ENCODE peak calls at places on chromosomes 4 and X, in five cellular contexts. U, E, Y, C and T are unnamed samples.

GRCh38 chr4:82076809-82077208 is 297.0 kb downstream of the HNRNPD start:
- DNase-seq in C (no peak), U (no peak), Y (no peak), E (no peak), T (no peak)

GRCh38 chrX:130173190-130173895 is 1.6 kb downstream of the RAB33A start:
- DNase-seq in E (no peak), U (peak), C (no peak), Y (no peak), T (no peak)

GRCh38 chr4:80201326-80202151 is 4.2 kb downstream of the PRDM8 start:
- DNase-seq in U (no peak), E (peak), Y (no peak), C (peak), T (no peak)

GRCh38 chr4:2290974-2291704 is 29.2 kb upstream of the MXD4 start:
- DNase-seq in C (peak), E (peak), Y (peak), U (no peak), T (no peak)

GRCh38 chr4:170697845-170698244 is 608.1 kb upstream of the AADAT start:
- DNase-seq in Y (no peak), U (peak), C (no peak), E (no peak), T (no peak)

GRCh38 chr4:165328101-165328425 is 594 bp downstream of the MSMO1 start:
- DNase-seq in U (no peak), Y (no peak), C (no peak), E (no peak), T (no peak)

GRCh38 chrX:17075004-17075403 is 128.5 kb downstream of the REPS2 start:
- DNase-seq in Y (no peak), C (no peak), U (no peak), E (no peak), T (no peak)

GRCh38 chr4:152564336-152564735 is 28.4 kb upstream of the FBXW7 start:
- DNase-seq in U (no peak), C (no peak), E (no peak), Y (no peak), T (no peak)

GRCh38 chr4:98648602-98649001 is 9.8 kb downstream of the TSPAN5 start:
- DNase-seq in U (no peak), E (no peak), C (no peak), Y (no peak), T (no peak)

GRCh38 chr4:123235431-123235830 is 161.2 kb upstream of the SPRY1 start:
- DNase-seq in U (no peak), Y (no peak), C (no peak), E (no peak), T (no peak)

GRCh38 chr4:3599951-3600350 is 67.7 kb upstream of the LRPAP1 start:
- DNase-seq in Y (no peak), E (peak), C (no peak), U (no peak), T (no peak)

GRCh38 chrX:106611323-106611681 is 476 bp upstream of the RADX start:
- DNase-seq in C (no peak), E (no peak), U (no peak), Y (no peak), T (no peak)

GRCh38 chrX:64350521-64350920 is 44.7 kb downstream of the MTMR8 start:
- DNase-seq in U (no peak), E (no peak), Y (no peak), C (no peak), T (no peak)

GRCh38 chrX:15973941-15974340 is 119.3 kb upstream of the AP1S2 start:
- DNase-seq in E (no peak), U (no peak), C (no peak), Y (peak), T (no peak)

GRCh38 chr4:156188596-156188995 is 234.9 kb upstream of the CTSO start:
- DNase-seq in C (no peak), U (no peak), E (no peak), Y (no peak), T (no peak)

GRCh38 chrX:13647709-13648212 is 5.2 kb upstream of the TCEANC start:
- DNase-seq in U (no peak), C (peak), Y (peak), E (no peak), T (no peak)

GRCh38 chr4:118760092-118760491 is 74.9 kb downstream of the METTL14 start:
- DNase-seq in C (no peak), E (no peak), Y (no peak), U (peak), T (no peak)

GRCh38 chr4:40630335-40631021 is 814 bp upstream of the RBM47 start:
- DNase-seq in C (peak), Y (peak), U (peak), E (peak), T (no peak)

GRCh38 chr4:153232768-153233167 is 28.5 kb downstream of the TRIM2 start:
- DNase-seq in Y (no peak), C (no peak), E (peak), U (no peak), T (no peak)

GRCh38 chrX:103157511-103158316 is 57.2 kb upstream of the BEX4 start:
- DNase-seq in C (no peak), Y (no peak), E (peak), U (peak), T (no peak)

GRCh38 chrX:153845842-153846241 is 15.5 kb upstream of the PDZD4 start:
- DNase-seq in E (no peak), Y (no peak), C (no peak), U (no peak), T (no peak)

GRCh38 chr4:114980932-114981693 is 132.3 kb downstream of the NDST4 start:
- DNase-seq in E (no peak), U (no peak), Y (no peak), C (no peak), T (no peak)

GRCh38 chrX:2145672-2146412 is 354.9 kb downstream of the DHRSX start:
- DNase-seq in U (no peak), C (no peak), E (no peak), Y (no peak), T (no peak)

DNA sequence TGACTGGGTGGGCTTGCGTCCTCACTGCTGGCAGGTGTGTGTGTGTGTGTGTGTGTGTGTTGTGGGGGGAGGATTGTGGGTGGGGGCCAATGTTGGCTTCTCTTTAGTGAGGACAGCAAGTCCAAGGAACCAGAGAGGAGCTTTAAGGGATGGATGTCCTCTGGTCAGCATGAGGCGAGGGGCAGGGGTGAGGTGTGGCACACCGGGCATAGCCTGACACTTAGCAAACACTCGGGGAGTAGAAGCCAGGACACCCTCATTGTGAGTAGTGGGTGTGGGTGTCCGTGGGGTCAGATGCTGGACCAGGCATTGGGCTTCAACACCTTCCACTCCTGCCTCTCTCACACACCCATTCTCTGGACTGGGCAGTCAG is 2.8 kb downstream of the SORCS2 start:
- DNase-seq in C (no peak), E (peak), Y (peak), U (no peak), T (peak)
- H3K4me3 ChIP-seq in C (no peak), E (no peak), Y (no peak), U (no peak), T (no peak)

GRCh38 chrX:50158616-50159015 is 42.2 kb downstream of the AKAP4 start:
- DNase-seq in U (no peak), E (no peak), Y (no peak), C (no peak), T (no peak)
- TF ChIP-seq CTCF in U (no peak), E (no peak), Y (no peak), C (no peak), T (no peak)

GRCh38 chr4:146513548-146513947 is 8.2 kb downstream of the SLC10A7 start:
- DNase-seq in Y (no peak), C (no peak), U (no peak), E (no peak), T (no peak)

GRCh38 chr4:146514651-146515379 is 6.9 kb downstream of the SLC10A7 start:
- DNase-seq in Y (no peak), C (no peak), E (no peak), U (no peak), T (no peak)

GRCh38 chr4:146508229-146508939 is 13.4 kb downstream of the SLC10A7 start:
- DNase-seq in C (no peak), U (no peak), Y (no peak), E (no peak), T (no peak)

GRCh38 chr4:146510942-146511341 is 10.8 kb downstream of the SLC10A7 start:
- DNase-seq in Y (no peak), C (no peak), U (no peak), E (no peak), T (no peak)

GRCh38 chr4:146511381-146511780 is 10.4 kb downstream of the SLC10A7 start:
- DNase-seq in E (no peak), Y (no peak), U (no peak), C (no peak), T (no peak)
- H3K4me3 ChIP-seq in E (no peak), Y (no peak), U (no peak), C (no peak), T (no peak)

GRCh38 chrX:68684919-68685304 is 37.4 kb downstream of the STARD8 start:
- DNase-seq in Y (no peak), C (no peak), U (no peak), E (no peak), T (no peak)

GRCh38 chrX:68683580-68683979 is 36.1 kb downstream of the STARD8 start:
- DNase-seq in Y (no peak), C (no peak), U (no peak), E (no peak), T (no peak)

GRCh38 chrX:68684291-68684918 is 36.9 kb downstream of the STARD8 start:
- DNase-seq in E (no peak), Y (peak), C (no peak), U (no peak), T (no peak)

GRCh38 chrX:68686684-68687045 is 39.2 kb downstream of the STARD8 start:
- DNase-seq in E (no peak), Y (peak), C (no peak), U (no peak), T (no peak)

GRCh38 chrX:68685722-68686683 is 38.5 kb downstream of the STARD8 start:
- DNase-seq in U (no peak), Y (no peak), C (no peak), E (peak), T (no peak)
- TF ChIP-seq CTCF in U (no peak), Y (no peak), C (no peak), E (peak), T (no peak)

DNA sequence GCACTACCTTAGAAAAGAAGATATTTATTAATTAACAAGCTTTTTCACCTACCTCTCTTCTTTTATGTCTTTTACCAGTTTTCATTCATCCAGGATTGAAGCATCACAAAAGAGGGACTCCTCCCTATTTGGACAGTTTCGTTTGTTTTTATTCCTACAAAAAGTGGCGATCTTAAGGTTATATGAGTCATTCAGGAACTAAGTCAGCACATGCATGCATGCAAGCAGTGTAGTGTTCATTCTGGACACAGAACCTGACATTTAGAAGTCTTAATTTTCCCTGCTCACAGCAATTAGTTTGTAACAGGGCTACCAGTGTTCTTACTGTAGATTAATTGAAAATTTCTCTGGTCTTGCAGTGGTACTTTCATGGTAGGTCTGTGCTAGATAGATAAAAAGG is 47.9 kb upstream of the QRFPR start:
- DNase-seq in E (no peak), C (no peak), Y (no peak), U (no peak), T (no peak)
- H3K4me3 ChIP-seq in E (no peak), C (no peak), Y (no peak), U (no peak), T (no peak)

GRCh38 chr4:6962211-6963041 is 52.8 kb downstream of the TBC1D14 start:
- DNase-seq in E (no peak), Y (no peak), U (no peak), C (no peak), T (no peak)
- TF ChIP-seq CTCF in E (no peak), Y (peak), U (no peak), C (no peak), T (no peak)

DNA sequence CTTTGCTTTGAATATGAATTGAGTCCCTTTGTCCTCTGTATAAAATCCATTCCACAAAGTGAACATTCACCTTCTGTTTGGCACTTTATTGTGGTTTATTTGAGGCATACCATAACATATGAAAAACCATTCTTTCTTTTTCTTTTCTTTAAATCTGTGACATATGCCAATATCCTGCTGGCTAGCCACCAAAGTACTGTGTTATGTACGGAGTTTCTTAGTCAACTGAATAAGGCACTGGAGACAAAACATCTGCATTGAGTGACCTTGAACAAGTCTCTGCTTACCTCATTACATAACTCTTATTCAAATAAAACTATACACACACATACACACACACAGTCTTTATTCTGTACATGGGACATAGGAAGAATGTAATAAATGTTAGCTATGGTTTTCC is 872.8 kb downstream of the C4orf33 start:
- DNase-seq in C (no peak), U (no peak), Y (no peak), E (no peak), T (no peak)
- H3K4me3 ChIP-seq in C (no peak), U (no peak), Y (no peak), E (no peak), T (no peak)

GRCh38 chr4:139015269-139015947 is at the start of gene NOCT:
- DNase-seq in Y (peak), U (peak), E (peak), C (peak), T (peak)
- TF ChIP-seq CTCF in Y (peak), U (no peak), E (peak), C (no peak), T (no peak)

GRCh38 chr4:95550566-95550965 is 1.8 kb upstream of the UNC5C start:
- DNase-seq in C (no peak), E (no peak), Y (no peak), U (no peak), T (no peak)
- H3K4me3 ChIP-seq in C (no peak), E (peak), Y (no peak), U (no peak), T (peak)